ENCODE peak calls at places on chromosome 16, in seven cellular contexts. O is left ventricle myocardium inferior; L is DMS79 treated with DMSO at 0.1 percent for 48 hours; X is HFFc6; S is stimulated activated naive CD8-positive, alpha-beta T cell treated with anti-CD3 and anti-CD28 coated beads, Interleukin-15, Interleukin-2, amounts not matched to agents 100 U/mL and 50 U/mL, for 24 hours; H is SW 1271; M is A549. Z is an unnamed sample.

GRCh38 chr16:80611930-80612327 is 71.1 kb downstream of the DYNLRB2 start:
- DNase-seq in O (no peak), L (no peak), X (no peak), S (no peak), H (no peak), M (no peak), Z (peak; percentile 39)

GRCh38 chr16:1832831-1833454 is 5.9 kb downstream of the FAHD1 start:
- DNase-seq in O (no peak), L (peak; percentile 12), X (no peak), S (no peak), H (no peak), M (no peak), Z (no peak)

GRCh38 chr16:25374556-25374955 is 116.9 kb upstream of the ZKSCAN2 start:
- DNase-seq in O (no peak), L (no peak), X (no peak), S (no peak), H (no peak), M (no peak), Z (no peak)

GRCh38 chr16:31093132-31093703 is 1.4 kb downstream of the VKORC1 start:
- DNase-seq in O (no peak), L (peak; percentile 27), X (peak; percentile 21), S (no peak), H (peak; percentile 30), M (no peak), Z (no peak)

GRCh38 chr16:65919116-65919515 is 447.4 kb upstream of the CDH5 start:
- DNase-seq in O (no peak), L (no peak), X (no peak), S (no peak), H (no peak), M (no peak), Z (no peak)

GRCh38 chr16:30380801-30381208 is 1.6 kb downstream of the SEPTIN1 start:
- DNase-seq in O (no peak), L (no peak), X (no peak), S (no peak), H (no peak), M (no peak), Z (no peak)

GRCh38 chr16:19265531-19265930 is 20.0 kb upstream of the CLEC19A start:
- DNase-seq in O (no peak), L (no peak), X (no peak), S (no peak), H (no peak), M (no peak), Z (no peak)

GRCh38 chr16:4032768-4033167 is 83.5 kb downstream of the ADCY9 start:
- DNase-seq in O (no peak), L (no peak), X (no peak), S (peak; percentile 29), H (no peak), M (no peak), Z (no peak)

GRCh38 chr16:7755347-7755746 is 422.7 kb downstream of the RBFOX1 start:
- DNase-seq in O (no peak), L (peak; percentile 33), X (no peak), S (no peak), H (no peak), M (no peak), Z (no peak)

GRCh38 chr16:71358464-71359031 is at the start of gene CALB2:
- DNase-seq in O (peak; percentile 65), L (peak; percentile 21), X (peak; percentile 17), S (peak; percentile 78), H (peak; percentile 64), M (peak; percentile 58), Z (peak; percentile 92)

Z was measured in lower leg skin.